ENCODE peak calls at places on chromosomes 16 and 17, in six cellular contexts. N is prostate gland, X is K562, L is sigmoid colon, G is GM23338, J is stomach. K is an unnamed sample.

GRCh38 chr16:51876934-51877333 is 670.0 kb downstream of the TOX3 start:
- DNase-seq in G (no peak), X (no peak), J (no peak), N (no peak), L (no peak), K (no peak)

GRCh38 chr17:13337864-13338371 is 263.8 kb downstream of the HS3ST3A1 start:
- DNase-seq in X (peak), N (peak), L (no peak), J (no peak), G (peak), K (peak)

GRCh38 chr16:11254913-11255736 is 879 bp downstream of the SOCS1 start:
- DNase-seq in N (peak), L (peak), X (peak), J (peak), G (no peak), K (peak)

GRCh38 chr16:85952197-85952596 is 53.2 kb downstream of the IRF8 start:
- DNase-seq in J (no peak), N (no peak), G (no peak), L (no peak), X (no peak), K (no peak)

GRCh38 chr17:17118399-17118798 is 76.1 kb downstream of the MPRIP start:
- DNase-seq in G (no peak), J (no peak), X (no peak), N (no peak), L (no peak), K (no peak)

GRCh38 chr17:35895602-35896001 is 15.4 kb upstream of the CCL5 start:
- DNase-seq in G (no peak), L (no peak), X (no peak), N (no peak), J (no peak), K (peak)

GRCh38 chr16:85086347-85087291 is 25.7 kb downstream of the CIBAR2 start:
- DNase-seq in G (peak), X (peak), L (peak), J (peak), N (peak), K (peak)

GRCh38 chr17:50588391-50589111 is 28.0 kb downstream of the CACNA1G start:
- DNase-seq in G (no peak), X (no peak), N (no peak), J (peak), L (no peak), K (no peak)

GRCh38 chr16:65769055-65769465 is 597.4 kb upstream of the CDH5 start:
- DNase-seq in J (no peak), N (no peak), G (no peak), X (peak), L (no peak), K (peak)

GRCh38 chr17:76240461-76241204 is at the start of gene RNF157:
- DNase-seq in X (peak), G (peak), L (peak), N (peak), J (peak), K (no peak)

GRCh38 chr17:69779378-69780214 is 295.4 kb upstream of the KCNJ16 start:
- DNase-seq in X (no peak), G (no peak), N (no peak), J (no peak), L (no peak), K (no peak)

GRCh38 chr16:77686385-77686784 is 35.9 kb upstream of the NUDT7 start:
- DNase-seq in N (no peak), J (no peak), X (no peak), G (no peak), L (no peak), K (no peak)

GRCh38 chr17:59845595-59846390 is 47.0 kb downstream of the TUBD1 start:
- DNase-seq in G (peak), J (peak), L (peak), N (peak), X (peak), K (no peak)

GRCh38 chr16:49181812-49182211 is 99.8 kb downstream of the CBLN1 start:
- DNase-seq in X (no peak), N (no peak), J (no peak), L (no peak), G (no peak), K (no peak)

GRCh38 chr17:46045639-46046038 is 46.6 kb downstream of the STH start:
- DNase-seq in N (no peak), X (no peak), G (no peak), L (no peak), J (no peak), K (no peak)

GRCh38 chr17:55617441-55617840 is 105.2 kb downstream of the TMEM100 start:
- DNase-seq in L (peak), G (no peak), N (no peak), X (no peak), J (no peak), K (no peak)

GRCh38 chr17:80101946-80102706 is 745 bp downstream of the GAA start:
- DNase-seq in X (peak), G (peak), N (no peak), L (no peak), J (no peak), K (peak)

GRCh38 chr16:5027086-5027485 is 6.6 kb downstream of the NAGPA start:
- DNase-seq in L (no peak), G (no peak), X (no peak), J (no peak), N (no peak), K (no peak)

GRCh38 chr17:57911834-57912673 is 43.2 kb downstream of the CUEDC1 start:
- DNase-seq in X (no peak), N (peak), G (peak), J (peak), L (peak), K (no peak)

GRCh38 chr17:82845163-82845807 is 5.5 kb upstream of the ZNF750 start:
- DNase-seq in N (no peak), G (no peak), X (no peak), L (peak), J (no peak), K (no peak)
- TF ChIP-seq POLR2AphosphoS5 in N (no peak), G (no peak), X (no peak), L (no peak), J (no peak), K (no peak)

GRCh38 chr16:56710181-56710737 is 19.7 kb upstream of the NUP93 start:
- DNase-seq in X (no peak), N (no peak), L (no peak), J (no peak), G (no peak), K (no peak)

GRCh38 chr16:56709686-56710040 is 20.3 kb upstream of the NUP93 start:
- DNase-seq in N (no peak), L (no peak), X (no peak), G (no peak), J (no peak), K (no peak)

GRCh38 chr16:56708821-56709685 is 20.9 kb upstream of the NUP93 start:
- DNase-seq in G (no peak), J (no peak), L (no peak), X (no peak), N (no peak), K (no peak)

GRCh38 chr16:56711862-56712261 is 18.1 kb upstream of the NUP93 start:
- DNase-seq in N (no peak), G (no peak), L (no peak), J (no peak), X (no peak), K (no peak)

DNA sequence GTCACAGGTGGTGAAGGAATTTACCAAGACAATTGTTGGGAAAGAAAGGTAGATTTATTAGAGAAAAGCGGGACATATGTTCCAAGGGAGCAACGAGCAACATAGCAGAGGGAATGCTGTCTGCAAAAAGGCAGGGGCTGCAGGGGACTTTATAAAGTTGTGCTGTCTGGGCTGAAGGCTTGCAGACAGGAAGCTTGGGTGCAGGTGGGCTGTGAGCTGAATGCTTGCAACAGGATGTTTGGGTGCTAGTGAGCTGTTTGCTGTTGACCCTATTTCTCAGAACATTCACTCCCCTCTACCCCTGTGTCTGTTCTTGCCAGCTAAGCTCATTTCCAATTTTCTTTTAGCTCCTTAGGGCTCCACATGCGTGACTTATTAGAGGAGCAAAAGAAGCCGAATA is 21.5 kb upstream of the NUP93 start:
- DNase-seq in J (no peak), G (peak), N (no peak), L (no peak), X (no peak), K (no peak)
- H3K4me3 ChIP-seq in J (no peak), G (no peak), N (no peak), L (no peak), X (no peak), K (no peak)

GRCh38 chr17:72412650-72413076 is 291.8 kb downstream of the SOX9 start:
- DNase-seq in L (no peak), G (no peak), N (no peak), J (no peak), X (no peak), K (no peak)

GRCh38 chr17:72416054-72416691 is 295.4 kb downstream of the SOX9 start:
- DNase-seq in N (peak), G (peak), L (no peak), J (no peak), X (no peak), K (no peak)

GRCh38 chr17:72414967-72415853 is 294.4 kb downstream of the SOX9 start:
- DNase-seq in J (no peak), G (no peak), N (no peak), L (no peak), X (no peak), K (no peak)

GRCh38 chr17:72413077-72414031 is 292.5 kb downstream of the SOX9 start:
- DNase-seq in N (no peak), G (no peak), X (no peak), L (no peak), J (peak), K (no peak)

GRCh38 chr17:72414032-72414396 is 293.2 kb downstream of the SOX9 start:
- DNase-seq in J (no peak), X (no peak), L (no peak), G (no peak), N (no peak), K (no peak)
- TF ChIP-seq CTCF in J (no peak), X (no peak), L (no peak), G (no peak), N (no peak), K (no peak)

GRCh38 chr16:9599415-9600110 is 508.1 kb downstream of the HAPSTR1 start:
- DNase-seq in G (no peak), X (peak), L (no peak), J (no peak), N (no peak), K (no peak)
- TF ChIP-seq POLR2AphosphoS5 in G (no peak), X (no peak), L (no peak), J (no peak), N (no peak), K (no peak)

DNA sequence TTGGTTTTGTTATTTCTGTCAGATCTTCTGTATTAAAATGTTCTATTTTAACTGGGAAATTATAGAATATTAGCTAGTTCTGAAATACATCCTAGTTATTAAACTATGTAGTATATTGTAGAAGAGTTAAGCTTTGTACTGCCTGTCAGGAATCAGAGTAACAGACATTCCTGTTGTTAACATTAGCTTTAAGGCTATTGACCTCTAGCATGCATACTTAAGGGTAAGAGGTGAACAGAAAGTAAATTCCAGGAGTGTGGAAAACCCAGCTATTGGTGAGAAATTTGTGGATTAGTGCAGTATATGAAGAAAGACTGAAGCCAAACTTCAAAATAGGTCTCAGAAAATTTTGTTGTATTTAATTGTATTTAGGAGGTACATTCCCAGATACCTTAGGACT is 111.3 kb downstream of the CHD9 start:
- DNase-seq in L (no peak), G (no peak), N (no peak), X (no peak), J (no peak), K (no peak)
- H3K4me3 ChIP-seq in L (no peak), G (no peak), N (no peak), X (no peak), J (no peak), K (no peak)

GRCh38 chr17:78865682-78866390 is 25.2 kb upstream of the USP36 start:
- DNase-seq in X (peak), N (peak), J (peak), L (peak), G (peak), K (peak)
- TF ChIP-seq CTCF in X (peak), N (peak), J (peak), L (peak), G (peak), K (peak)

DNA sequence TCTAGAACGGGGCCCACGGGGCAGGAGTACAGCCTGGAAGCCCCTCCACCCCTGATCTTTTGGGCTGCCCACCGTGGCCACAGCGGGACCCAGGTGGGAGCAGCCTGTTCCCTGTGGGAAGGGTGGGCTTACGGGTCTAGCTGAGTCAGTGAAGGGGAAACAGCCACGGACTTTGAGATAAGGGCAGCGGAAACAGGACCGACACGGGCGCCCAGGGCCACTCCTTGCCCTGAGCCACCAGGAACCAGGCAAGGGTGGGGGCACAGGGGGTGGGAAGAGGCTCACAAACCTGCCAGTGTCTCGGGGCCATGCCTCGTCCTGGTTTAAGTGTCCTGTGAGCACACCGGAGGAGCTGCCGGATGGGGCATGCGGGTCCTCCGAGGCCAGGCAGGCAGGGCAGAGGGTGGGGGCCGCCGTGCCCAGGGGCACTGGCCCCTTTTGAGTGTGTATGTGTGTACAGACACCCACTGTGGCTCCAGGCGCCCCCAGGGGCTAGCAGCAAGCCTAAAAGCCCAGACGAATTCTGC is 47.6 kb upstream of the PVALEF start:
- DNase-seq in G (no peak), L (no peak), J (no peak), N (no peak), X (no peak), K (no peak)
- TF ChIP-seq POLR2AphosphoS5 in G (no peak), L (no peak), J (no peak), N (no peak), X (no peak), K (no peak)

K was measured in HL-60.